ENCODE peak calls at places on chromosomes 13 and 19, in eight cellular contexts. One of them, this sample, is unnamed.

GRCh38 chr19:12794196-12794921 is 3.1 kb downstream of the JUNB start:
- DNase-seq in hypothalamus: no peak
- DNase-seq in NCI-H2081: no peak
- DNase-seq in sigmoid colon: no peak
- DNase-seq in lower leg skin: no peak
- DNase-seq in NCI-H1105: no peak
- DNase-seq in HTR-8/SVneo: no peak
- DNase-seq in T1000: no peak
- DNase-seq in this sample: no peak

GRCh38 chr13:73767747-73768315 is 366.4 kb downstream of the KLF12 start:
- DNase-seq in hypothalamus: no peak
- DNase-seq in NCI-H2081: peak
- DNase-seq in sigmoid colon: no peak
- DNase-seq in lower leg skin: no peak
- DNase-seq in NCI-H1105: no peak
- DNase-seq in HTR-8/SVneo: no peak
- DNase-seq in T1000: no peak
- DNase-seq in this sample: no peak

GRCh38 chr19:56211718-56212117 is 9.6 kb downstream of the ZSCAN5C start:
- DNase-seq in hypothalamus: no peak
- DNase-seq in NCI-H2081: no peak
- DNase-seq in sigmoid colon: no peak
- DNase-seq in lower leg skin: no peak
- DNase-seq in NCI-H1105: no peak
- DNase-seq in HTR-8/SVneo: no peak
- DNase-seq in T1000: no peak
- DNase-seq in this sample: no peak

GRCh38 chr19:41288898-41289505 is 21.0 kb upstream of the CCDC97 start:
- DNase-seq in hypothalamus: no peak
- DNase-seq in NCI-H2081: no peak
- DNase-seq in sigmoid colon: no peak
- DNase-seq in lower leg skin: no peak
- DNase-seq in NCI-H1105: no peak
- DNase-seq in HTR-8/SVneo: no peak
- DNase-seq in T1000: no peak
- DNase-seq in this sample: no peak

GRCh38 chr13:24863748-24864540 is 100.0 kb downstream of the RNF17 start:
- DNase-seq in hypothalamus: no peak
- DNase-seq in NCI-H2081: no peak
- DNase-seq in sigmoid colon: no peak
- DNase-seq in lower leg skin: no peak
- DNase-seq in NCI-H1105: no peak
- DNase-seq in HTR-8/SVneo: no peak
- DNase-seq in T1000: no peak
- DNase-seq in this sample: no peak

GRCh38 chr19:29260477-29261317 is 47.7 kb upstream of the UQCRFS1 start:
- DNase-seq in hypothalamus: no peak
- DNase-seq in NCI-H2081: no peak
- DNase-seq in sigmoid colon: no peak
- DNase-seq in lower leg skin: no peak
- DNase-seq in NCI-H1105: peak
- DNase-seq in HTR-8/SVneo: no peak
- DNase-seq in T1000: no peak
- DNase-seq in this sample: no peak

GRCh38 chr13:40130871-40131636 is 475.6 kb downstream of the COG6 start:
- DNase-seq in hypothalamus: no peak
- DNase-seq in NCI-H2081: no peak
- DNase-seq in sigmoid colon: no peak
- DNase-seq in lower leg skin: no peak
- DNase-seq in NCI-H1105: no peak
- DNase-seq in HTR-8/SVneo: no peak
- DNase-seq in T1000: no peak
- DNase-seq in this sample: no peak

GRCh38 chr13:77829963-77830362 is 88.7 kb downstream of the EDNRB start:
- DNase-seq in hypothalamus: no peak
- DNase-seq in NCI-H2081: no peak
- DNase-seq in sigmoid colon: no peak
- DNase-seq in lower leg skin: no peak
- DNase-seq in NCI-H1105: no peak
- DNase-seq in HTR-8/SVneo: no peak
- DNase-seq in T1000: no peak
- DNase-seq in this sample: no peak

GRCh38 chr19:33778089-33778791 is 18.4 kb upstream of the KCTD15 start:
- DNase-seq in hypothalamus: peak
- DNase-seq in NCI-H2081: peak
- DNase-seq in sigmoid colon: peak
- DNase-seq in lower leg skin: peak
- DNase-seq in NCI-H1105: peak
- DNase-seq in HTR-8/SVneo: peak
- DNase-seq in T1000: peak
- DNase-seq in this sample: peak

GRCh38 chr13:94764576-94765321 is 52.4 kb upstream of the SOX21 start:
- DNase-seq in hypothalamus: no peak
- DNase-seq in NCI-H2081: no peak
- DNase-seq in sigmoid colon: no peak
- DNase-seq in lower leg skin: no peak
- DNase-seq in NCI-H1105: no peak
- DNase-seq in HTR-8/SVneo: no peak
- DNase-seq in T1000: peak
- DNase-seq in this sample: no peak

GRCh38 chr19:3710265-3710812 is 2.2 kb downstream of the TJP3 start:
- DNase-seq in hypothalamus: peak
- DNase-seq in NCI-H2081: peak
- DNase-seq in sigmoid colon: peak
- DNase-seq in lower leg skin: peak
- DNase-seq in NCI-H1105: peak
- DNase-seq in HTR-8/SVneo: no peak
- DNase-seq in T1000: no peak
- DNase-seq in this sample: no peak

GRCh38 chr19:42919757-42920079 is 2.0 kb upstream of the PSG6 start:
- DNase-seq in hypothalamus: no peak
- DNase-seq in NCI-H2081: no peak
- DNase-seq in sigmoid colon: no peak
- DNase-seq in lower leg skin: no peak
- DNase-seq in NCI-H1105: no peak
- DNase-seq in HTR-8/SVneo: no peak
- DNase-seq in T1000: no peak
- DNase-seq in this sample: peak

GRCh38 chr19:36819130-36819630 is 19.0 kb downstream of the ZNF790 start:
- DNase-seq in hypothalamus: no peak
- DNase-seq in NCI-H2081: no peak
- DNase-seq in sigmoid colon: no peak
- DNase-seq in lower leg skin: no peak
- DNase-seq in NCI-H1105: no peak
- DNase-seq in HTR-8/SVneo: no peak
- DNase-seq in T1000: no peak
- DNase-seq in this sample: no peak

GRCh38 chr13:112732679-112733078 is 42.8 kb downstream of the ATP11A start:
- DNase-seq in hypothalamus: no peak
- DNase-seq in NCI-H2081: peak
- DNase-seq in sigmoid colon: no peak
- DNase-seq in lower leg skin: no peak
- DNase-seq in NCI-H1105: peak
- DNase-seq in HTR-8/SVneo: no peak
- DNase-seq in T1000: no peak
- DNase-seq in this sample: no peak

GRCh38 chr13:97212540-97213146 is 9.5 kb upstream of the MBNL2 start:
- DNase-seq in hypothalamus: peak
- DNase-seq in NCI-H2081: peak
- DNase-seq in sigmoid colon: no peak
- DNase-seq in lower leg skin: no peak
- DNase-seq in NCI-H1105: no peak
- DNase-seq in HTR-8/SVneo: peak
- DNase-seq in T1000: no peak
- DNase-seq in this sample: no peak

GRCh38 chr19:17942582-17943283 is 9.9 kb downstream of the CCDC124 start:
- DNase-seq in hypothalamus: no peak
- DNase-seq in NCI-H2081: no peak
- DNase-seq in sigmoid colon: no peak
- DNase-seq in lower leg skin: no peak
- DNase-seq in NCI-H1105: no peak
- DNase-seq in HTR-8/SVneo: no peak
- DNase-seq in T1000: no peak
- DNase-seq in this sample: no peak

GRCh38 chr19:43622070-43622469 is 2.6 kb upstream of the ZNF428 start:
- DNase-seq in hypothalamus: no peak
- DNase-seq in NCI-H2081: no peak
- DNase-seq in sigmoid colon: no peak
- DNase-seq in lower leg skin: no peak
- DNase-seq in NCI-H1105: no peak
- DNase-seq in HTR-8/SVneo: no peak
- DNase-seq in T1000: no peak
- DNase-seq in this sample: no peak

GRCh38 chr13:39510296-39510695 is 92.7 kb downstream of the LHFPL6 start:
- DNase-seq in hypothalamus: no peak
- DNase-seq in NCI-H2081: peak
- DNase-seq in sigmoid colon: no peak
- DNase-seq in lower leg skin: no peak
- DNase-seq in NCI-H1105: peak
- DNase-seq in HTR-8/SVneo: no peak
- DNase-seq in T1000: no peak
- DNase-seq in this sample: no peak

GRCh38 chr19:58374200-58374599 is 6.6 kb downstream of the ZNF837 start:
- DNase-seq in hypothalamus: no peak
- DNase-seq in NCI-H2081: no peak
- DNase-seq in sigmoid colon: no peak
- DNase-seq in lower leg skin: no peak
- DNase-seq in NCI-H1105: no peak
- DNase-seq in HTR-8/SVneo: no peak
- DNase-seq in T1000: no peak
- DNase-seq in this sample: no peak

This sample was measured in HS-27A.